ENCODE peak calls at places on chromosome 22, in ten cellular contexts. One of them, this sample, is unnamed.
A peak's percentile ranks its signal among the peaks of the same experiment; 100 is the strongest.

GRCh38 chr22:30754521-30754920 is 59.8 kb downstream of the OSBP2 start:
- DNase-seq in A549: no peak
- DNase-seq in astrocyte of the spinal cord: no peak
- DNase-seq in astrocyte of the cerebellum: no peak
- DNase-seq in astrocyte: no peak
- DNase-seq in cardiac fibroblast: no peak
- DNase-seq in CD4-positive, alpha-beta T cell: no peak
- DNase-seq in endothelial cell of umbilical vein: no peak
- DNase-seq in AG09319: no peak
- DNase-seq in LNCaP clone FGC: no peak
- DNase-seq in this sample: no peak

GRCh38 chr22:22855617-22856308 is 31.9 kb upstream of the IGLL5 start:
- DNase-seq in A549: no peak
- DNase-seq in astrocyte of the spinal cord: no peak
- DNase-seq in astrocyte of the cerebellum: no peak
- DNase-seq in astrocyte: no peak
- DNase-seq in cardiac fibroblast: peak; percentile 20
- DNase-seq in CD4-positive, alpha-beta T cell: peak; percentile 11
- DNase-seq in endothelial cell of umbilical vein: no peak
- DNase-seq in AG09319: no peak
- DNase-seq in LNCaP clone FGC: no peak
- DNase-seq in this sample: peak; percentile 25

GRCh38 chr22:48393041-48393370 is 1434.7 kb downstream of the BRD1 start:
- DNase-seq in A549: no peak
- DNase-seq in astrocyte of the spinal cord: no peak
- DNase-seq in astrocyte of the cerebellum: no peak
- DNase-seq in astrocyte: no peak
- DNase-seq in cardiac fibroblast: no peak
- DNase-seq in CD4-positive, alpha-beta T cell: no peak
- DNase-seq in endothelial cell of umbilical vein: no peak
- DNase-seq in AG09319: no peak
- DNase-seq in LNCaP clone FGC: no peak
- DNase-seq in this sample: no peak

GRCh38 chr22:33325232-33326004 is 267.2 kb upstream of the SYN3 start:
- DNase-seq in A549: no peak
- DNase-seq in astrocyte of the spinal cord: no peak
- DNase-seq in astrocyte of the cerebellum: no peak
- DNase-seq in astrocyte: no peak
- DNase-seq in cardiac fibroblast: no peak
- DNase-seq in CD4-positive, alpha-beta T cell: no peak
- DNase-seq in endothelial cell of umbilical vein: no peak
- DNase-seq in AG09319: no peak
- DNase-seq in LNCaP clone FGC: no peak
- DNase-seq in this sample: no peak

GRCh38 chr22:41951898-41952474 is at the start of gene SMIM45:
- DNase-seq in A549: no peak
- DNase-seq in astrocyte of the spinal cord: no peak
- DNase-seq in astrocyte of the cerebellum: no peak
- DNase-seq in astrocyte: no peak
- DNase-seq in cardiac fibroblast: no peak
- DNase-seq in CD4-positive, alpha-beta T cell: no peak
- DNase-seq in endothelial cell of umbilical vein: no peak
- DNase-seq in AG09319: no peak
- DNase-seq in LNCaP clone FGC: no peak
- DNase-seq in this sample: peak; percentile 45

GRCh38 chr22:22705328-22706100 is 61.1 kb downstream of the GGTLC2 start:
- DNase-seq in A549: no peak
- DNase-seq in astrocyte of the spinal cord: no peak
- DNase-seq in astrocyte of the cerebellum: no peak
- DNase-seq in astrocyte: no peak
- DNase-seq in cardiac fibroblast: no peak
- DNase-seq in CD4-positive, alpha-beta T cell: no peak
- DNase-seq in endothelial cell of umbilical vein: no peak
- DNase-seq in AG09319: no peak
- DNase-seq in LNCaP clone FGC: no peak
- DNase-seq in this sample: no peak

GRCh38 chr22:41598081-41598480 is 8.4 kb upstream of the PMM1 start:
- DNase-seq in A549: no peak
- DNase-seq in astrocyte of the spinal cord: peak; percentile 84
- DNase-seq in astrocyte of the cerebellum: peak; percentile 42
- DNase-seq in astrocyte: peak; percentile 83
- DNase-seq in cardiac fibroblast: peak; percentile 83
- DNase-seq in CD4-positive, alpha-beta T cell: no peak
- DNase-seq in endothelial cell of umbilical vein: peak; percentile 67
- DNase-seq in AG09319: no peak
- DNase-seq in LNCaP clone FGC: no peak
- DNase-seq in this sample: no peak

GRCh38 chr22:16845465-16845864 is 20.3 kb upstream of the XKR3 start:
- DNase-seq in A549: no peak
- DNase-seq in astrocyte of the spinal cord: no peak
- DNase-seq in astrocyte of the cerebellum: no peak
- DNase-seq in astrocyte: no peak
- DNase-seq in cardiac fibroblast: no peak
- DNase-seq in CD4-positive, alpha-beta T cell: no peak
- DNase-seq in endothelial cell of umbilical vein: no peak
- DNase-seq in AG09319: no peak
- DNase-seq in LNCaP clone FGC: no peak
- DNase-seq in this sample: no peak

GRCh38 chr22:44738347-44738715 is 14.0 kb upstream of the ARHGAP8 start:
- DNase-seq in A549: no peak
- DNase-seq in astrocyte of the spinal cord: no peak
- DNase-seq in astrocyte of the cerebellum: no peak
- DNase-seq in astrocyte: no peak
- DNase-seq in cardiac fibroblast: no peak
- DNase-seq in CD4-positive, alpha-beta T cell: no peak
- DNase-seq in endothelial cell of umbilical vein: no peak
- DNase-seq in AG09319: no peak
- DNase-seq in LNCaP clone FGC: no peak
- DNase-seq in this sample: no peak

GRCh38 chr22:50085211-50085999 is at the start of gene MLC1:
- DNase-seq in A549: no peak
- DNase-seq in astrocyte of the spinal cord: no peak
- DNase-seq in astrocyte of the cerebellum: no peak
- DNase-seq in astrocyte: peak; percentile 83
- DNase-seq in cardiac fibroblast: peak; percentile 8
- DNase-seq in CD4-positive, alpha-beta T cell: no peak
- DNase-seq in endothelial cell of umbilical vein: no peak
- DNase-seq in AG09319: no peak
- DNase-seq in LNCaP clone FGC: no peak
- DNase-seq in this sample: no peak

GRCh38 chr22:39215430-39216142 is 29.2 kb downstream of the PDGFB start:
- DNase-seq in A549: peak; percentile 27
- DNase-seq in astrocyte of the spinal cord: no peak
- DNase-seq in astrocyte of the cerebellum: no peak
- DNase-seq in astrocyte: no peak
- DNase-seq in cardiac fibroblast: no peak
- DNase-seq in CD4-positive, alpha-beta T cell: peak; percentile 27
- DNase-seq in endothelial cell of umbilical vein: no peak
- DNase-seq in AG09319: no peak
- DNase-seq in LNCaP clone FGC: no peak
- DNase-seq in this sample: no peak
- TF ChIP-seq CTCF in A549: peak; percentile 15
- TF ChIP-seq CTCF in astrocyte of the spinal cord: peak; percentile 40
- TF ChIP-seq CTCF in astrocyte of the cerebellum: peak; percentile 23
- TF ChIP-seq CTCF in astrocyte: no peak
- TF ChIP-seq CTCF in cardiac fibroblast: peak; percentile 41
- TF ChIP-seq CTCF in CD4-positive, alpha-beta T cell: peak; percentile 14
- TF ChIP-seq CTCF in endothelial cell of umbilical vein: peak; percentile 22
- TF ChIP-seq CTCF in AG09319: peak; percentile 19
- TF ChIP-seq CTCF in LNCaP clone FGC: no peak
- TF ChIP-seq CTCF in this sample: peak; percentile 47

GRCh38 chr22:43270314-43270908 is 72.8 kb downstream of the SCUBE1 start:
- DNase-seq in A549: peak; percentile 50
- DNase-seq in astrocyte of the spinal cord: no peak
- DNase-seq in astrocyte of the cerebellum: no peak
- DNase-seq in astrocyte: no peak
- DNase-seq in cardiac fibroblast: no peak
- DNase-seq in CD4-positive, alpha-beta T cell: no peak
- DNase-seq in endothelial cell of umbilical vein: no peak
- DNase-seq in AG09319: no peak
- DNase-seq in LNCaP clone FGC: no peak
- DNase-seq in this sample: peak; percentile 31
- TF ChIP-seq CTCF in A549: no peak
- TF ChIP-seq CTCF in astrocyte of the spinal cord: no peak
- TF ChIP-seq CTCF in astrocyte of the cerebellum: no peak
- TF ChIP-seq CTCF in astrocyte: peak; percentile 4
- TF ChIP-seq CTCF in cardiac fibroblast: peak; percentile 15
- TF ChIP-seq CTCF in CD4-positive, alpha-beta T cell: no peak
- TF ChIP-seq CTCF in endothelial cell of umbilical vein: peak; percentile 13
- TF ChIP-seq CTCF in AG09319: peak; percentile 8
- TF ChIP-seq CTCF in LNCaP clone FGC: no peak
- TF ChIP-seq CTCF in this sample: no peak

DNA sequence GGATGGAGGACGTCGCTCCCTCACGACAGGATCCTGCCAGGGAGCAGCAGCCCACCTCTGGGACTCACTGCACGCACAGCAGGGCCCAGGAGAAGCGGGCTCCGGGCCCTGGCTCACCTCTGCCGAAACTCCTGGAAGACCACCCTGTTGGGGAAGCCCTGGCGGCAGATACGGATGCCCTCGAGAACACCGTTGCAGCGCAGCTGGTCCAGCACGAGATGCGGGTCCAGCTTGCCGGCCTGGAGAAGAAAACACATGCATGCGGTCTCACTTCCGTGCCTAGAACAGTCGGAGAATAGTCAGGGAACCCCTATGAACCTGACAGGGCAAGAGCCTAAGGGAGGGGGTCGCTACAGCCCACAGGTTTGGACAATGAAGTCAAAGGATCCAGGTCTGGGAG is 52.9 kb downstream of the APOL1 start:
- DNase-seq in A549: no peak
- DNase-seq in astrocyte of the spinal cord: no peak
- DNase-seq in astrocyte of the cerebellum: no peak
- DNase-seq in astrocyte: no peak
- DNase-seq in cardiac fibroblast: no peak
- DNase-seq in CD4-positive, alpha-beta T cell: no peak
- DNase-seq in endothelial cell of umbilical vein: no peak
- DNase-seq in AG09319: no peak
- DNase-seq in LNCaP clone FGC: no peak
- DNase-seq in this sample: no peak
- TF ChIP-seq CTCF in A549: no peak
- TF ChIP-seq CTCF in astrocyte of the spinal cord: no peak
- TF ChIP-seq CTCF in astrocyte of the cerebellum: no peak
- TF ChIP-seq CTCF in astrocyte: no peak
- TF ChIP-seq CTCF in cardiac fibroblast: no peak
- TF ChIP-seq CTCF in CD4-positive, alpha-beta T cell: no peak
- TF ChIP-seq CTCF in endothelial cell of umbilical vein: no peak
- TF ChIP-seq CTCF in AG09319: no peak
- TF ChIP-seq CTCF in LNCaP clone FGC: no peak
- TF ChIP-seq CTCF in this sample: no peak

GRCh38 chr22:42983470-42983869 is 31.5 kb downstream of the PACSIN2 start:
- DNase-seq in A549: no peak
- DNase-seq in astrocyte of the spinal cord: no peak
- DNase-seq in astrocyte of the cerebellum: no peak
- DNase-seq in astrocyte: no peak
- DNase-seq in cardiac fibroblast: no peak
- DNase-seq in CD4-positive, alpha-beta T cell: no peak
- DNase-seq in endothelial cell of umbilical vein: no peak
- DNase-seq in AG09319: no peak
- DNase-seq in LNCaP clone FGC: no peak
- DNase-seq in this sample: no peak

GRCh38 chr22:42985541-42985925 is 29.4 kb downstream of the PACSIN2 start:
- DNase-seq in A549: no peak
- DNase-seq in astrocyte of the spinal cord: no peak
- DNase-seq in astrocyte of the cerebellum: no peak
- DNase-seq in astrocyte: no peak
- DNase-seq in cardiac fibroblast: no peak
- DNase-seq in CD4-positive, alpha-beta T cell: no peak
- DNase-seq in endothelial cell of umbilical vein: no peak
- DNase-seq in AG09319: no peak
- DNase-seq in LNCaP clone FGC: no peak
- DNase-seq in this sample: no peak

GRCh38 chr22:42986115-42986514 is 28.8 kb downstream of the PACSIN2 start:
- DNase-seq in A549: no peak
- DNase-seq in astrocyte of the spinal cord: no peak
- DNase-seq in astrocyte of the cerebellum: no peak
- DNase-seq in astrocyte: no peak
- DNase-seq in cardiac fibroblast: no peak
- DNase-seq in CD4-positive, alpha-beta T cell: no peak
- DNase-seq in endothelial cell of umbilical vein: no peak
- DNase-seq in AG09319: no peak
- DNase-seq in LNCaP clone FGC: no peak
- DNase-seq in this sample: no peak

GRCh38 chr22:42984397-42984796 is 30.6 kb downstream of the PACSIN2 start:
- DNase-seq in A549: no peak
- DNase-seq in astrocyte of the spinal cord: no peak
- DNase-seq in astrocyte of the cerebellum: no peak
- DNase-seq in astrocyte: no peak
- DNase-seq in cardiac fibroblast: no peak
- DNase-seq in CD4-positive, alpha-beta T cell: no peak
- DNase-seq in endothelial cell of umbilical vein: no peak
- DNase-seq in AG09319: no peak
- DNase-seq in LNCaP clone FGC: no peak
- DNase-seq in this sample: no peak

DNA sequence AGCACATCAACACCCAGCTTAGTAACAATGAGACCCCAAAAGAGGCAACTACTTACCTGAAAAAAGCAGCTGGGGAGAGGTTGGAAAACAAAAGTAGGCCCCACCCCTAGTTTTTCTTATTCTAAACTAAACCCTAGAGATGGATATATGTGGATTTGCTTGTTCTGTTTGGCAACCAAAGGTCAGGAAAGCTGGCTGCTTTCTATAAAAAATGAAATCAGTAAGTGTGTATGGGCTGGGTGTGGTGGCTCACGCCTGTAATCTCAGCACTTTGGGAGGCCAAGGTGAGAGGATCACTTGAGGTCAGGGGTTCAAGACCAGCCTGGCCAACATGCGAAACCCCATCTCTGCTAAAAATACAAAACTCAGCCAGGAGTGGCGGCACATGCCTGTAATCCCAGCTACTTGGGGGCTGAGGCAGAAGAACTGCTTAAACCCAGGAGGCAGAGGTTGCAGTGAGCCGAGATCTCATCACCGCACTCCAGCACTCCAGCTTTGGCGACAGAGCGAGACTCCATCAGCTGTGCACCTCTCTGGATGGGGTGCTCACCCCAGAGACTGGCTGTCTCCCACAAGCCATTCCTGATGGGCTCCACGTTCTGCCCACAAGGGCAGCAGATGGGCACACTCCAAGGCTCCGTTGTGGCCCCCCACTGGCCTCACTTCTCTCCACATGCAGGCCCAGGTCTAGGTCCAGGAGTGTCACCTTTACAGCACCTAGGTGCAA is 30.0 kb downstream of the PACSIN2 start:
- DNase-seq in A549: no peak
- DNase-seq in astrocyte of the spinal cord: no peak
- DNase-seq in astrocyte of the cerebellum: no peak
- DNase-seq in astrocyte: no peak
- DNase-seq in cardiac fibroblast: no peak
- DNase-seq in CD4-positive, alpha-beta T cell: no peak
- DNase-seq in endothelial cell of umbilical vein: no peak
- DNase-seq in AG09319: no peak
- DNase-seq in LNCaP clone FGC: no peak
- DNase-seq in this sample: no peak
- TF ChIP-seq CTCF in A549: no peak
- TF ChIP-seq CTCF in astrocyte of the spinal cord: no peak
- TF ChIP-seq CTCF in astrocyte of the cerebellum: no peak
- TF ChIP-seq CTCF in astrocyte: no peak
- TF ChIP-seq CTCF in cardiac fibroblast: no peak
- TF ChIP-seq CTCF in CD4-positive, alpha-beta T cell: no peak
- TF ChIP-seq CTCF in endothelial cell of umbilical vein: no peak
- TF ChIP-seq CTCF in AG09319: no peak
- TF ChIP-seq CTCF in LNCaP clone FGC: no peak
- TF ChIP-seq CTCF in this sample: no peak